ENCODE peak calls at places on chromosomes 12 and 14, in six cellular contexts. N is HepG2, R is HL-60, M is SK-N-SH, F is K562, L is H1. E is an unnamed sample.

GRCh38 chr12:16300706-16301105 is 23.2 kb upstream of the SLC15A5 start:
- DNase-seq in N (no peak), R (no peak), M (no peak), F (no peak), L (no peak), E (no peak)

GRCh38 chr12:52168019-52168717 is 23.6 kb downstream of the KRT80 start:
- DNase-seq in N (peak; percentile 44), R (no peak), M (no peak), F (no peak), L (no peak), E (no peak)

GRCh38 chr12:8949525-8950286 is at the start of gene M6PR:
- DNase-seq in N (peak; percentile 97), R (peak; percentile 97), M (peak; percentile 90), F (peak; percentile 90), L (peak; percentile 79), E (peak; percentile 94)

GRCh38 chr14:65229431-65230286 is 127.3 kb upstream of the MAX start:
- DNase-seq in N (peak; percentile 72), R (no peak), M (peak; percentile 59), F (peak; percentile 21), L (no peak), E (no peak)

GRCh38 chr12:100718212-100718611 is 76.4 kb upstream of the ANO4 start:
- DNase-seq in N (no peak), R (no peak), M (no peak), F (no peak), L (no peak), E (no peak)

GRCh38 chr12:6316921-6317692 is 6.6 kb downstream of the PLEKHG6 start:
- DNase-seq in N (no peak), R (no peak), M (no peak), F (peak; percentile 28), L (no peak), E (no peak)

GRCh38 chr12:126708492-126708896 is 1558.5 kb upstream of the TMEM132C start:
- DNase-seq in N (no peak), R (no peak), M (peak; percentile 24), F (no peak), L (no peak), E (no peak)

GRCh38 chr12:123916729-123917128 is 55.9 kb downstream of the CCDC92 start:
- DNase-seq in N (no peak), R (no peak), M (no peak), F (no peak), L (no peak), E (no peak)

GRCh38 chr14:52397844-52398243 is 83.7 kb downstream of the PTGER2 start:
- DNase-seq in N (no peak), R (no peak), M (no peak), F (no peak), L (no peak), E (no peak)

GRCh38 chr14:102525213-102526143 is 15.9 kb upstream of the ANKRD9 start:
- DNase-seq in N (peak; percentile 55), R (peak; percentile 41), M (no peak), F (no peak), L (no peak), E (peak; percentile 27)

GRCh38 chr14:104690861-104691455 is 1.5 kb downstream of the INF2 start:
- DNase-seq in N (no peak), R (no peak), M (no peak), F (no peak), L (no peak), E (no peak)

GRCh38 chr12:131559517-131560516 is 151.1 kb upstream of the SFSWAP start:
- DNase-seq in N (no peak), R (no peak), M (no peak), F (peak; percentile 26), L (no peak), E (no peak)

GRCh38 chr14:55804198-55804553 is 224.2 kb downstream of the KTN1 start:
- DNase-seq in N (no peak), R (no peak), M (no peak), F (no peak), L (no peak), E (no peak)

GRCh38 chr12:44375694-44376093 is 500.4 kb downstream of the NELL2 start:
- DNase-seq in N (no peak), R (no peak), M (no peak), F (no peak), L (no peak), E (no peak)

GRCh38 chr12:66144796-66145754 is 14.5 kb upstream of the LLPH start:
- DNase-seq in N (peak; percentile 69), R (peak; percentile 86), M (peak; percentile 39), F (no peak), L (no peak), E (no peak)

GRCh38 chr14:55881577-55882241 is 236.5 kb upstream of the PELI2 start:
- DNase-seq in N (no peak), R (no peak), M (no peak), F (no peak), L (peak; percentile 17), E (no peak)

GRCh38 chr12:21648378-21648777 is 9.3 kb downstream of the LDHB start:
- DNase-seq in N (no peak), R (no peak), M (no peak), F (no peak), L (no peak), E (no peak)

GRCh38 chr12:21643758-21644157 is 13.9 kb downstream of the LDHB start:
- DNase-seq in N (no peak), R (no peak), M (no peak), F (no peak), L (no peak), E (no peak)

GRCh38 chr12:21644516-21644915 is 13.1 kb downstream of the LDHB start:
- DNase-seq in N (no peak), R (no peak), M (no peak), F (no peak), L (no peak), E (no peak)

GRCh38 chr12:21649034-21649433 is 8.6 kb downstream of the LDHB start:
- DNase-seq in N (no peak), R (no peak), M (no peak), F (no peak), L (no peak), E (no peak)

GRCh38 chr12:21647179-21647578 is 10.5 kb downstream of the LDHB start:
- DNase-seq in N (no peak), R (no peak), M (no peak), F (no peak), L (no peak), E (no peak)
- TF ChIP-seq GABPA in N (no peak), R (no peak), M (no peak), F (no peak), L (no peak), E (no peak)

DNA sequence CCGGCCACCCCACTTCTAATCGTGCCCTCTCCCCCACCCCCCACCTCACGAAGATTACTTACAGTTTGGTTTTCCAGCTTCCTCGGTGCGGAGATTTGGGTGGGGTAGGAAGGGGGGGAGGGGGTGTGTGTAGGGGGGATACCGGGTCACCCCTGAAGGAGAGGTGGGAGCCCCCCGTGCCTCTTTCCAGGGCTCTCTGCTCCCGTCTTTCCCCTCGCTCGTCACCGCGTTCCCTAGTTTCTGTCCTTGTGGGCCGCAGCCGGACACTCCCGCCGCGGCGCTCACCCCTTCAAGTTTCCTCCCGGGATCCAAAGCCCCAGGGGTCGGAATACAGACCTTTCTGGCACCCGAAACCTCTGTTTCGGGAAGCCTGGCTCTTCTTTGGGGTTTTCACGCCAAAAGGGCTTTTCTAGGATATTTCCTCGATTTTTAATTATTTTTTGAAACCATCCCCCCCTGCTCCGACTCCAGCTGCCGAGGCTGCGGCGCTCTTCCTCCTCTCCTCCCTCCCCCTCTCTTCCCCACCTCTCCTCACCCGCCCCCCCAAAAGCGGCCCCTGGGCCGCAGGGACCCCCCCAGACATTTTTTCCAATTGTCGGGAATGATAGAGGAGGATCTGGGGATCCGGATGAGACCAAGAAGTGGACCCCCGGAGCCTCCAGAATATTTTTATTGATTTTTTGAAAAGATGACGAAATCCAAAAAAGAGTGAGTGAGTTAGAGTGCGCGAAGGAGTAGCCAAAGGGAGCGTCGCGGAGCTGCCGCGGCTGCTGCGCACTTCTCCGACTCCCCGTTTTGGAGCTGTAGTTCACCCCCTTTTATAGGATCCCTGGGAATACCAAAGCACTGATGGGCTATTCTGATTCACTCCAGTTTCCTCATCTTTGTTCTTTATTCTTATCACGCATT is 1.7 kb downstream of the CCND2 start:
- DNase-seq in N (no peak), R (no peak), M (no peak), F (no peak), L (no peak), E (no peak)
- TF ChIP-seq GABPA in N (no peak), R (no peak), M (no peak), F (no peak), L (no peak), E (no peak)

GRCh38 chr12:43309845-43310405 is 242.1 kb downstream of the ADAMTS20 start:
- DNase-seq in N (no peak), R (no peak), M (no peak), F (no peak), L (no peak), E (no peak)

GRCh38 chr12:43307126-43307525 is 244.9 kb downstream of the ADAMTS20 start:
- DNase-seq in N (no peak), R (no peak), M (no peak), F (no peak), L (no peak), E (no peak)

GRCh38 chr12:43308776-43309175 is 243.2 kb downstream of the ADAMTS20 start:
- DNase-seq in N (no peak), R (no peak), M (no peak), F (no peak), L (no peak), E (no peak)

GRCh38 chr12:43305065-43305464 is 246.9 kb downstream of the ADAMTS20 start:
- DNase-seq in N (no peak), R (no peak), M (no peak), F (no peak), L (no peak), E (no peak)

DNA sequence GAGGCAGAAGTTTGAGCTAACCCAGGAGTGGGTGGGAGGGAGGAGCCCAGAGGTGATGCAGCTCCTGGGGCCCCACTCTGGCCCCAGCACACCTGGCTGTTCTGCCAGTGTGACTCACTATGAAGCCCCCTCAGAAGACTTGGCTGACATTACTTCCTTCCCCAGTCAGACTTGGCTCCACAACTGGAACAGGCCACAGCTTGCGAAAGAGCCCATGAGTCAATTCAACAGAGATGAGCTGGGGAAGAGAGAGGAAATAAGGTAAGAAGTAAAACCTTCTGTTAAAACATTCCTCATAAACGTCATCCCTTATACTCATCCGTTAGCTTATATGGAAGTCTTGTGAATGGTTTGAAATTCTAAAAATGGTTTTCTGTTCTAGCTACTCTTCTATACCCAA is 245.9 kb downstream of the ADAMTS20 start:
- DNase-seq in N (no peak), R (peak; percentile 87), M (no peak), F (no peak), L (no peak), E (no peak)
- TF ChIP-seq GABPA in N (no peak), R (no peak), M (no peak), F (no peak), L (no peak), E (no peak)

GRCh38 chr12:12025799-12026386 is 44.8 kb upstream of the BCL2L14 start:
- DNase-seq in N (no peak), R (no peak), M (no peak), F (no peak), L (no peak), E (no peak)
- TF ChIP-seq GABPA in N (no peak), R (no peak), M (no peak), F (no peak), L (no peak), E (no peak)

GRCh38 chr14:53663709-53664108 is 292.9 kb downstream of the BMP4 start:
- DNase-seq in N (peak; percentile 76), R (no peak), M (no peak), F (no peak), L (peak; percentile 25), E (no peak)
- TF ChIP-seq GABPA in N (no peak), R (no peak), M (no peak), F (no peak), L (no peak), E (no peak)

GRCh38 chr12:115943630-115944391 is 333.7 kb downstream of the MED13L start:
- DNase-seq in N (peak; percentile 70), R (no peak), M (no peak), F (no peak), L (no peak), E (no peak)
- TF ChIP-seq GABPA in N (no peak), R (no peak), M (no peak), F (no peak), L (no peak), E (no peak)